ENCODE peak calls at places on chromosome 11, in nine cellular contexts. G, O, W, T, D, F, L, X and C are unnamed samples.
A peak's percentile ranks its signal among the peaks of the same experiment; 100 is the strongest.

GRCh38 chr11:130904380-130904779 is 11.9 kb downstream of the SNX19 start:
- DNase-seq in G (no peak), O (no peak), W (no peak), T (no peak), D (no peak), F (no peak), L (no peak), X (no peak), C (peak; percentile 21)

GRCh38 chr11:75056806-75057205 is 39.9 kb downstream of the OR2AT4 start:
- DNase-seq in G (no peak), O (no peak), W (no peak), T (no peak), D (no peak), F (no peak), L (no peak), X (no peak), C (no peak)

GRCh38 chr11:77089004-77089545 is 13.6 kb upstream of the OMP start:
- DNase-seq in G (no peak), O (no peak), W (no peak), T (no peak), D (no peak), F (no peak), L (no peak), X (no peak), C (no peak)

GRCh38 chr11:3204141-3205015 is 14.2 kb downstream of the MRGPRG start:
- DNase-seq in G (no peak), O (no peak), W (no peak), T (no peak), D (no peak), F (no peak), L (no peak), X (no peak), C (no peak)

GRCh38 chr11:86676533-86677154 is 4.2 kb upstream of the ME3 start:
- DNase-seq in G (no peak), O (no peak), W (no peak), T (no peak), D (no peak), F (no peak), L (peak; percentile 33), X (peak; percentile 50), C (no peak)

GRCh38 chr11:45926536-45927331 is 4.3 kb downstream of the LARGE2 start:
- DNase-seq in G (no peak), O (no peak), W (no peak), T (no peak), D (no peak), F (no peak), L (no peak), X (no peak), C (no peak)

GRCh38 chr11:47373876-47374820 is 4.2 kb downstream of the SPI1 start:
- DNase-seq in G (peak; percentile 69), O (peak; percentile 89), W (peak; percentile 61), T (peak; percentile 82), D (peak; percentile 83), F (peak; percentile 85), L (peak; percentile 60), X (peak; percentile 62), C (peak; percentile 73)

GRCh38 chr11:62370743-62371440 is 33.6 kb downstream of the ASRGL1 start:
- DNase-seq in G (no peak), O (peak; percentile 37), W (no peak), T (no peak), D (no peak), F (no peak), L (no peak), X (no peak), C (no peak)

GRCh38 chr11:26599421-26599820 is 27.4 kb upstream of the MUC15 start:
- DNase-seq in G (peak; percentile 43), O (no peak), W (no peak), T (no peak), D (no peak), F (no peak), L (no peak), X (no peak), C (no peak)

GRCh38 chr11:132605794-132606570 is 926.3 kb downstream of the OPCML start:
- DNase-seq in G (no peak), O (no peak), W (no peak), T (no peak), D (no peak), F (no peak), L (no peak), X (no peak), C (no peak)

GRCh38 chr11:28089378-28089777 is 18.6 kb downstream of the KIF18A start:
- DNase-seq in G (no peak), O (no peak), W (no peak), T (no peak), D (no peak), F (no peak), L (no peak), X (no peak), C (no peak)